ENCODE peak calls at places on chromosome 5, in ten cellular contexts. Z, G, U, O, V, H, J, E, P and X are unnamed samples.
A peak's percentile ranks its signal among the peaks of the same experiment; 100 is the strongest.

GRCh38 chr5:159448-160172 is 31.7 kb upstream of the LRRC14B start:
- DNase-seq in O (no peak), U (no peak), J (peak; percentile 42), Z (peak; percentile 51), V (no peak), P (peak; percentile 10), H (no peak), E (no peak), G (peak; percentile 87), X (peak; percentile 83)

GRCh38 chr5:116942622-116943021 is 368.0 kb upstream of the SEMA6A start:
- DNase-seq in U (no peak), P (no peak), G (no peak), Z (no peak), E (no peak), J (no peak), V (no peak), O (no peak), H (peak; percentile 22), X (no peak)

GRCh38 chr5:51336878-51337277 is 46.4 kb upstream of the ISL1 start:
- DNase-seq in G (no peak), J (no peak), Z (no peak), E (no peak), U (no peak), V (no peak), O (no peak), H (no peak), P (no peak), X (no peak)

GRCh38 chr5:10469253-10470030 is 27.8 kb downstream of the ROPN1L start:
- DNase-seq in H (no peak), G (peak; percentile 43), P (no peak), J (no peak), V (no peak), O (no peak), Z (no peak), E (no peak), U (no peak), X (peak; percentile 24)

GRCh38 chr5:135186662-135187522 is 152.9 kb upstream of the PITX1 start:
- DNase-seq in J (peak; percentile 59), V (no peak), P (no peak), Z (no peak), U (no peak), E (peak; percentile 87), O (no peak), H (peak; percentile 57), G (peak; percentile 33), X (no peak)

GRCh38 chr5:891837-892389 is 688 bp downstream of the BRD9 start:
- DNase-seq in H (peak; percentile 38), G (peak; percentile 17), E (no peak), O (no peak), P (no peak), V (no peak), Z (peak; percentile 30), J (peak; percentile 58), U (no peak), X (no peak)

GRCh38 chr5:54774281-54775171 is 210.9 kb downstream of the ESM1 start:
- DNase-seq in Z (peak; percentile 60), P (peak; percentile 79), G (no peak), H (peak; percentile 15), V (no peak), U (peak; percentile 45), E (no peak), J (peak; percentile 49), O (peak; percentile 75), X (no peak)

GRCh38 chr5:115392611-115393010 is 96.2 kb upstream of the CCDC112 start:
- DNase-seq in G (no peak), Z (peak; percentile 42), E (no peak), U (no peak), P (no peak), H (no peak), O (no peak), J (no peak), V (no peak), X (no peak)

GRCh38 chr5:139774980-139775654 is 20.5 kb upstream of the PSD2 start:
- DNase-seq in E (peak; percentile 50), Z (peak; percentile 54), P (peak; percentile 95), G (peak; percentile 68), H (peak; percentile 83), J (peak; percentile 99), U (peak; percentile 70), O (peak; percentile 89), V (peak; percentile 49), X (peak; percentile 48)

GRCh38 chr5:127806776-127807175 is 103.6 kb downstream of the CCDC192 start:
- DNase-seq in P (no peak), Z (no peak), E (no peak), H (no peak), J (no peak), O (no peak), U (no peak), G (no peak), V (no peak), X (no peak)

GRCh38 chr5:118873417-118873816 is 114.9 kb downstream of the DTWD2 start:
- DNase-seq in H (no peak), P (no peak), G (no peak), Z (no peak), J (no peak), E (no peak), V (no peak), O (peak; percentile 31), U (no peak), X (no peak)

GRCh38 chr5:98016771-98017170 is 756.7 kb upstream of the RGMB start:
- DNase-seq in Z (peak; percentile 28), V (no peak), H (no peak), P (no peak), J (no peak), O (no peak), E (no peak), U (no peak), G (peak; percentile 41), X (no peak)

GRCh38 chr5:111694183-111694582 is 62.8 kb downstream of the NREP start:
- DNase-seq in E (peak; percentile 71), O (no peak), U (no peak), J (no peak), Z (peak; percentile 74), P (no peak), G (peak; percentile 75), V (no peak), H (no peak), X (peak; percentile 11)

GRCh38 chr5:2192496-2192895 is 309.8 kb upstream of the IRX4 start:
- DNase-seq in H (no peak), E (no peak), V (no peak), G (no peak), Z (no peak), J (no peak), O (no peak), U (no peak), P (no peak), X (no peak)

DNA sequence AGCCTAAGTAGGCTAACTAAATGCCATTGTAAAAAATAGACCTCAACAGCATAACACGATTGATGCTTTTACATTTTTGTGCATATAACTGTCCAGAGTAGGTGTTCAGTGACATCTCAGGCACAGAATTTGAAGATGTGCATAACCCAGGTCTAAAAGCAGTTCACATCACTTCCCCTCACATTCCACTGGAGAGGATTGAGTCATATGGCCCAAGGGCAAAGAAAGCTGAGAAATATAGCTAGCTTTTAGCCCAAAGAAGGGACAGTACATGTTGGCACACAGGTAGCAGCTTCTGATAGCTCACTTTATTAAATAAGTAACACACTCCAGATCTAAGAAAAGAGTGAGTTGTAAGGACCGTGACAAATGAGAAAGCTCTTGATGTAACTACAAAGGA is 2259.5 kb upstream of the WWC1 start:
- DNase-seq in V (no peak), Z (no peak), J (no peak), P (no peak), H (peak; percentile 6), G (no peak), E (no peak), O (no peak), U (no peak), X (no peak)
- H3K27ac ChIP-seq in V (no peak overlapping the region), Z (no peak overlapping the region), J (no peak overlapping the region), P (no peak overlapping the region), H (no peak overlapping the region), G (no peak overlapping the region), E (no peak overlapping the region), O (no peak overlapping the region), U (no peak overlapping the region), X (no peak overlapping the region)

DNA sequence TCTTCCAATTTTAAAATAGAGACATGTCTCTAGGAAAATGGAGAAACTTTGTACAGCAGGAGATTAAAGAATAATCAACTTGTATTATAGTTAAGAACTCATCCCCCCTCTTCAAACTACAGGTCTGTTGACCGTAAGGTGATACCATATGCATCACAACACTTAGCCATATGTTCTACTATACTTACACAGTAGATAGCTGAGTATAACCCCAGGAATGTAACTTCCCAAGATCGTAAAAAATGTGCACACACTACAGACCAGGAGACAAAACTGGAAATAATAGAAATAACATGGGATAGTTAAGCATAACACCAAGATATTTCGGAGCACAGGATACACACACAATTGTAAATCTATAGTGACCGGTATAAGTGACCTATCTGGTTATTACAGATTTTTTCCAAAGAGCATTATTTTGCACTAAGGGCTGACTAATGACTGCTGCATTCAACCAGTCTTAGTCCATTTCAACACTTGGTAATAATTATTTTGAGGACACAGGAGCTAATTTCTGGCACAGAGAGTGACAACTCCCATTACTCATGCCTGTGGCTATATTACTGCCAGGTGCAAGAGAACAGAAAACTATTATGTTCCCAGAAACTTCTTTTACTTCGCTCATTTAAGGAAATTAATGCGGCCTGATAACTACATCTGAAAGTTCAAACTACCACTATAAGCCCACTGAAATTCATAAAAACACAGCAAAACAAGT is 15.4 kb upstream of the ZNF622 start:
- DNase-seq in P (no peak), J (no peak), O (no peak), Z (no peak), G (no peak), U (no peak), E (peak; percentile 72), V (no peak), H (no peak), X (no peak)
- H3K4me3 ChIP-seq in P (no peak overlapping the region), J (no peak overlapping the region), O (no peak overlapping the region), Z (no peak overlapping the region), G (no peak overlapping the region), U (no peak overlapping the region), E (no peak overlapping the region), V (no peak overlapping the region), H (no peak overlapping the region), X (no peak overlapping the region)

GRCh38 chr5:36108758-36109245 is 42.1 kb upstream of the UGT3A2 start:
- DNase-seq in V (no peak), P (no peak), U (no peak), E (peak; percentile 49), Z (peak; percentile 3), G (no peak), J (no peak), H (no peak), O (no peak), X (no peak)

DNA sequence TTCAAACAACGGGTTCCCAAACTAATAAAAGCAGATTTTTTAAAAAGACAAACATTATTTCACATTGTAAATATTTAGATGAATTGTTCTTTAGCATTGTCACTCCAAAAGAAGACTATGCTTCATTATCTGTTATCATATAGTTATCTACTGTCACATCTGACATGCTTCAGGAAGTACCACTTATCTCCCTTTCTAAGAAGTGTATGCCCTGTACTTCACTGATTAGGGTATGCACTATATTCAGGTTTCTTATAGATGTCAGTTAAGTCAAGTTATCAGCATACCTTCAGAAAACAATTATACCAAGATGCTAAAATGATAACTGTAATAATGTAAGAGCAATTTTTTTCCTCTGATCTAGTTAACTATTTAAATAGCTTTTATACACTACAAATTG is 40.4 kb downstream of the LMBRD2 start:
- DNase-seq in V (no peak), Z (no peak), O (no peak), J (no peak), G (no peak), H (no peak), P (no peak), E (no peak), U (no peak), X (no peak)
- TF ChIP-seq CTCF in V (no peak), Z (no peak), O (no peak), J (no peak), G (no peak), H (no peak), P (no peak), E (no peak), U (no peak), X (no peak)

GRCh38 chr5:28269978-28270377 is 1231.6 kb upstream of the CDH9 start:
- DNase-seq in G (no peak), V (no peak), H (no peak), E (no peak), J (no peak), P (no peak), O (no peak), Z (no peak), U (no peak), X (no peak)
- H3K27ac ChIP-seq in G (no peak overlapping the region), V (no peak overlapping the region), H (no peak overlapping the region), E (no peak overlapping the region), J (no peak overlapping the region), P (no peak overlapping the region), O (no peak overlapping the region), Z (no peak overlapping the region), U (no peak overlapping the region), X (no peak overlapping the region)